ENCODE peak calls at places on chromosomes 4 and X, in seven cellular contexts. Z is psoas muscle, S is epithelial cell of prostate, J is IMR-90, F is heart left ventricle, L is substantia nigra, H is ovary. Q is an unnamed sample.

GRCh38 chr4:73417973-73418372 is 13.9 kb downstream of the ALB start:
- DNase-seq in Z (no peak), S (no peak), J (peak; percentile 1), F (no peak), L (no peak), H (no peak), Q (no peak)

GRCh38 chrX:140710710-140711109 is 1.2 kb downstream of the LINC00632 start:
- DNase-seq in Z (no peak), S (no peak), J (no peak), F (no peak), L (peak; percentile 3), H (no peak), Q (no peak)

GRCh38 chrX:72255445-72255844 is 16.6 kb upstream of the ERCC6L start:
- DNase-seq in Z (no peak), S (no peak), J (no peak), F (no peak), L (no peak), H (no peak), Q (no peak)

GRCh38 chrX:138872537-138872936 is 161.0 kb upstream of the FGF13 start:
- DNase-seq in Z (no peak), S (no peak), J (no peak), F (no peak), L (no peak), H (no peak), Q (no peak)

GRCh38 chr4:1983053-1983845 is 25.5 kb downstream of the NELFA start:
- DNase-seq in Z (no peak), S (no peak), J (no peak), F (no peak), L (no peak), H (no peak), Q (no peak)

GRCh38 chr4:139857021-139857420 is 191.4 kb downstream of the MGST2 start:
- DNase-seq in Z (no peak), S (no peak), J (peak; percentile 10), F (no peak), L (no peak), H (no peak), Q (no peak)

GRCh38 chrX:7264399-7264798 is 116.4 kb upstream of the PUDP start:
- DNase-seq in Z (no peak), S (no peak), J (no peak), F (no peak), L (no peak), H (no peak), Q (no peak)

GRCh38 chr4:123869517-123870282 is 473.1 kb downstream of the SPRY1 start:
- DNase-seq in Z (no peak), S (no peak), J (no peak), F (peak; percentile 28), L (no peak), H (no peak), Q (no peak)

GRCh38 chrX:131711478-131711867 is 167.6 kb downstream of the OR13H1 start:
- DNase-seq in Z (no peak), S (no peak), J (no peak), F (no peak), L (no peak), H (no peak), Q (no peak)

GRCh38 chr4:178462710-178463109 is 1020.5 kb upstream of the AGA start:
- DNase-seq in Z (no peak), S (no peak), J (no peak), F (no peak), L (no peak), H (no peak), Q (no peak)

GRCh38 chr4:4249876-4250275 is 1.9 kb upstream of the TMEM128 start:
- DNase-seq in Z (no peak), S (no peak), J (no peak), F (no peak), L (no peak), H (no peak), Q (no peak)

GRCh38 chr4:182862921-182863320 is 54.3 kb downstream of the DCTD start:
- DNase-seq in Z (no peak), S (no peak), J (no peak), F (no peak), L (no peak), H (no peak), Q (no peak)

GRCh38 chr4:6663596-6664393 is 23.3 kb downstream of the MRFAP1 start:
- DNase-seq in Z (no peak), S (no peak), J (no peak), F (no peak), L (no peak), H (no peak), Q (no peak)

GRCh38 chr4:57013529-57014120 is 34.9 kb downstream of the POLR2B start:
- DNase-seq in Z (no peak), S (no peak), J (peak; percentile 29), F (no peak), L (no peak), H (no peak), Q (no peak)

GRCh38 chr4:20666471-20666870 is 33.8 kb upstream of the PACRGL start:
- DNase-seq in Z (no peak), S (no peak), J (no peak), F (no peak), L (no peak), H (no peak), Q (no peak)

GRCh38 chrX:8244301-8244700 is 73.2 kb upstream of the VCX2 start:
- DNase-seq in Z (no peak), S (no peak), J (no peak), F (no peak), L (no peak), H (no peak), Q (no peak)

GRCh38 chr4:182848685-182849084 is 68.5 kb downstream of the DCTD start:
- DNase-seq in Z (no peak), S (no peak), J (no peak), F (no peak), L (no peak), H (no peak), Q (no peak)

GRCh38 chr4:25815586-25815985 is 47.2 kb downstream of the SEL1L3 start:
- DNase-seq in Z (no peak), S (no peak), J (no peak), F (no peak), L (no peak), H (no peak), Q (no peak)

GRCh38 chr4:168654206-168655174 is 157.6 kb downstream of the PALLD start:
- DNase-seq in Z (no peak), S (no peak), J (no peak), F (no peak), L (no peak), H (no peak), Q (peak; percentile 49)

GRCh38 chrX:32597777-32598176 is 613.6 kb downstream of the DMD start:
- DNase-seq in Z (no peak), S (no peak), J (no peak), F (no peak), L (no peak), H (no peak), Q (no peak)

GRCh38 chrX:32598707-32599106 is 612.6 kb downstream of the DMD start:
- DNase-seq in Z (no peak), S (no peak), J (no peak), F (no peak), L (no peak), H (no peak), Q (no peak)

DNA sequence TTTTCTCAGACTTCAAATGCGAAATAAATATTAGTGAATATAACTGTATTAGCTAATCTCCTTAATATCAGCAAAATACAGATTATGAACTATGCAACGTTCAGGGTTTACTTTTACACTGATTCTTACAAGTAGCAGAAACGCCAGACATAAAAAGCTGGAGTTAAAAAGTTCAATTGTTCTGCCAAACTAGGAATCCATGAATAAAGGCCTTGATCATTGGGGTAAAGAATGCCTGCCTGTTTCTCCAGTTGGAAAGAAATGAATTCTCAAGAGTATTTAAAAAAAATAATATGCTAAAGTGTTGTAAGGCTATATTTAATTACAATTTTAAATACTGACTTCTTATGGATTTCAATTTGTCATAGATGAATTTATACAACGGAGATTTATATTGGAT is 612.2 kb downstream of the DMD start:
- DNase-seq in Z (no peak), S (no peak), J (no peak), F (no peak), L (no peak), H (no peak), Q (no peak)
- H3K27ac ChIP-seq in Z (no peak overlapping the region), S (no peak overlapping the region), J (no peak overlapping the region), F (no peak overlapping the region), L (no peak overlapping the region), H (no peak overlapping the region), Q (no peak overlapping the region)

DNA sequence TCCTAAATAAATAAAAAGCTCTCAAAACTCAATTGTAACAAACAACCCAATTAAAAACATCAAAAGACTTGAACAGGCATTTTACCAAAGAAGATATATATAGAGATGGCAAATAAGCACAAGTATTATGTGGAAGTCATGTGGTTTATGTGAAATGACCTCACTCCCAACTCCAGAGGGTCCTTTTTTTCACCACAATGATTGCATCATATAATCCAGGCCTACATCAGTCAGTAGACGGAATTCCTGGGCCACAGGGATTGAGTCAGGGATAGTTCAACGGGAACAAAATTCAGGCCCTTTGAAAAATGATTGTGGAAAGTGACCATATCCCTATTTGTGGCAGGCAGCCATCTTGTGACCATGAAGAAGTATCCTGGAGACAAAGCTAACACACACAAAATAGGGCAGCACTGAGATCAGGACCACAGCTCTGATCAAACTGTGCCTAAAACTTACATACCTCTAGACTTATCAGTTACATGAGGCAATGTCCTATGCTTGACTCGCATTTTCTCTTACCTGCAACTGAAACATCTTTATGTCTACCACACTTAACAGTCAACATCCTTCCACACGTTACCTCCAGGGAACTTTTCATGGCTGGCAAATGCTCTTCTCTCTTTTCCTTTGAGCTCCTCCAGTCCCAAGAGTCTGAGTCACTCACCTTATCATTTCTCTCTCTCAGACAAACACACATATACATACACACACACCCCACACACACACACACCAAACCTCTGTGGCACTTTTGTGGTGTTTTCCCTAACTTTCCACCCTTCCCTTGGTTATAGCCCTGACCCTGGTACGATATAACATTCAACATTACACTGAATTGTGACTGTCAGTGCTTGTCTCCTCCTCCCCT is 113.5 kb downstream of the PHF8 start:
- DNase-seq in Z (no peak), S (no peak), J (peak; percentile 65), F (no peak), L (no peak), H (no peak), Q (peak; percentile 9)
- H3K27ac ChIP-seq in Z (no peak overlapping the region), S (no peak overlapping the region), J (no peak overlapping the region), F (no peak overlapping the region), L (no peak overlapping the region), H (no peak overlapping the region), Q (no peak overlapping the region)

GRCh38 chr4:55545681-55546632 is 752 bp downstream of the CLOCK start:
- DNase-seq in Z (peak; percentile 84), S (no peak), J (peak; percentile 62), F (peak; percentile 85), L (peak; percentile 20), H (peak; percentile 86), Q (peak; percentile 39)
- H3K27ac ChIP-seq in Z (peak overlapping the region; percentile 96), S (peak overlapping the region; percentile 96), J (peak overlapping the region; percentile 75), F (peak overlapping the region; percentile 98), L (peak overlapping the region; percentile 93), H (peak overlapping the region; percentile 99), Q (peak overlapping the region; percentile 63)

GRCh38 chrX:110001702-110002299 is 1.1 kb upstream of the TMEM164 start:
- DNase-seq in Z (no peak), S (no peak), J (no peak), F (no peak), L (no peak), H (no peak), Q (no peak)
- H3K27ac ChIP-seq in Z (peak overlapping the region; percentile 86), S (peak overlapping the region; percentile 54), J (peak overlapping the region; percentile 100), F (peak overlapping the region; percentile 89), L (peak overlapping the region; percentile 55), H (peak overlapping the region; percentile 87), Q (no peak overlapping the region)